ENCODE peak calls at places on chromosomes 3 and 15, in nine cellular contexts. One of them, this sample, is unnamed.

GRCh38 chr3:169403855-169404254 is 259.7 kb downstream of the MECOM start:
- DNase-seq in stimulated activated CD4-positive, alpha-beta T cell treated with anti-CD3 and anti-CD28 coated beads, Interleukin-4, amount 100 ng/mL, for 24 hours: no peak
- DNase-seq in AG09309: no peak
- DNase-seq in iris pigment epithelial cell: no peak
- DNase-seq in nephron progenitor cell: no peak
- DNase-seq in Daoy: no peak
- DNase-seq in substantia nigra: no peak
- DNase-seq in left colon: no peak
- DNase-seq in stimulated activated CD8-positive, alpha-beta memory T cell treated with anti-CD3 and anti-CD28 coated beads, Interleukin-4, amount 100 ng/mL, for 4 hours: no peak
- DNase-seq in this sample: no peak

GRCh38 chr15:37028609-37029287 is 71.6 kb downstream of the MEIS2 start:
- DNase-seq in stimulated activated CD4-positive, alpha-beta T cell treated with anti-CD3 and anti-CD28 coated beads, Interleukin-4, amount 100 ng/mL, for 24 hours: no peak
- DNase-seq in AG09309: peak
- DNase-seq in iris pigment epithelial cell: peak
- DNase-seq in nephron progenitor cell: no peak
- DNase-seq in Daoy: no peak
- DNase-seq in substantia nigra: no peak
- DNase-seq in left colon: no peak
- DNase-seq in stimulated activated CD8-positive, alpha-beta memory T cell treated with anti-CD3 and anti-CD28 coated beads, Interleukin-4, amount 100 ng/mL, for 4 hours: no peak
- DNase-seq in this sample: no peak

GRCh38 chr3:196813903-196814302 is 53.8 kb upstream of the SENP5 start:
- DNase-seq in stimulated activated CD4-positive, alpha-beta T cell treated with anti-CD3 and anti-CD28 coated beads, Interleukin-4, amount 100 ng/mL, for 24 hours: no peak
- DNase-seq in AG09309: no peak
- DNase-seq in iris pigment epithelial cell: peak
- DNase-seq in nephron progenitor cell: no peak
- DNase-seq in Daoy: no peak
- DNase-seq in substantia nigra: no peak
- DNase-seq in left colon: no peak
- DNase-seq in stimulated activated CD8-positive, alpha-beta memory T cell treated with anti-CD3 and anti-CD28 coated beads, Interleukin-4, amount 100 ng/mL, for 4 hours: no peak
- DNase-seq in this sample: no peak

GRCh38 chr3:183554377-183554776 is 1.1 kb downstream of the KLHL6 start:
- DNase-seq in stimulated activated CD4-positive, alpha-beta T cell treated with anti-CD3 and anti-CD28 coated beads, Interleukin-4, amount 100 ng/mL, for 24 hours: peak
- DNase-seq in AG09309: no peak
- DNase-seq in iris pigment epithelial cell: no peak
- DNase-seq in nephron progenitor cell: no peak
- DNase-seq in Daoy: no peak
- DNase-seq in substantia nigra: no peak
- DNase-seq in left colon: no peak
- DNase-seq in stimulated activated CD8-positive, alpha-beta memory T cell treated with anti-CD3 and anti-CD28 coated beads, Interleukin-4, amount 100 ng/mL, for 4 hours: no peak
- DNase-seq in this sample: no peak

GRCh38 chr3:23685484-23686258 is 120.1 kb upstream of the UBE2E1 start:
- DNase-seq in stimulated activated CD4-positive, alpha-beta T cell treated with anti-CD3 and anti-CD28 coated beads, Interleukin-4, amount 100 ng/mL, for 24 hours: peak
- DNase-seq in AG09309: peak
- DNase-seq in iris pigment epithelial cell: peak
- DNase-seq in nephron progenitor cell: no peak
- DNase-seq in Daoy: peak
- DNase-seq in substantia nigra: no peak
- DNase-seq in left colon: peak
- DNase-seq in stimulated activated CD8-positive, alpha-beta memory T cell treated with anti-CD3 and anti-CD28 coated beads, Interleukin-4, amount 100 ng/mL, for 4 hours: no peak
- DNase-seq in this sample: peak

GRCh38 chr3:97579365-97579764 is 185.2 kb upstream of the ARL6 start:
- DNase-seq in stimulated activated CD4-positive, alpha-beta T cell treated with anti-CD3 and anti-CD28 coated beads, Interleukin-4, amount 100 ng/mL, for 24 hours: no peak
- DNase-seq in AG09309: no peak
- DNase-seq in iris pigment epithelial cell: peak
- DNase-seq in nephron progenitor cell: no peak
- DNase-seq in Daoy: no peak
- DNase-seq in substantia nigra: no peak
- DNase-seq in left colon: no peak
- DNase-seq in stimulated activated CD8-positive, alpha-beta memory T cell treated with anti-CD3 and anti-CD28 coated beads, Interleukin-4, amount 100 ng/mL, for 4 hours: no peak
- DNase-seq in this sample: no peak

GRCh38 chr15:79572691-79573340 is 140.7 kb downstream of the MINAR1 start:
- DNase-seq in stimulated activated CD4-positive, alpha-beta T cell treated with anti-CD3 and anti-CD28 coated beads, Interleukin-4, amount 100 ng/mL, for 24 hours: no peak
- DNase-seq in AG09309: no peak
- DNase-seq in iris pigment epithelial cell: no peak
- DNase-seq in nephron progenitor cell: no peak
- DNase-seq in Daoy: no peak
- DNase-seq in substantia nigra: no peak
- DNase-seq in left colon: no peak
- DNase-seq in stimulated activated CD8-positive, alpha-beta memory T cell treated with anti-CD3 and anti-CD28 coated beads, Interleukin-4, amount 100 ng/mL, for 4 hours: no peak
- DNase-seq in this sample: no peak

GRCh38 chr3:154122096-154122911 is 1.1 kb downstream of the ARHGEF26 start:
- DNase-seq in stimulated activated CD4-positive, alpha-beta T cell treated with anti-CD3 and anti-CD28 coated beads, Interleukin-4, amount 100 ng/mL, for 24 hours: no peak
- DNase-seq in AG09309: no peak
- DNase-seq in iris pigment epithelial cell: peak
- DNase-seq in nephron progenitor cell: peak
- DNase-seq in Daoy: peak
- DNase-seq in substantia nigra: no peak
- DNase-seq in left colon: peak
- DNase-seq in stimulated activated CD8-positive, alpha-beta memory T cell treated with anti-CD3 and anti-CD28 coated beads, Interleukin-4, amount 100 ng/mL, for 4 hours: no peak
- DNase-seq in this sample: no peak

GRCh38 chr3:27589795-27590194 is 105.6 kb upstream of the SLC4A7 start:
- DNase-seq in stimulated activated CD4-positive, alpha-beta T cell treated with anti-CD3 and anti-CD28 coated beads, Interleukin-4, amount 100 ng/mL, for 24 hours: no peak
- DNase-seq in AG09309: no peak
- DNase-seq in iris pigment epithelial cell: peak
- DNase-seq in nephron progenitor cell: no peak
- DNase-seq in Daoy: no peak
- DNase-seq in substantia nigra: no peak
- DNase-seq in left colon: no peak
- DNase-seq in stimulated activated CD8-positive, alpha-beta memory T cell treated with anti-CD3 and anti-CD28 coated beads, Interleukin-4, amount 100 ng/mL, for 4 hours: no peak
- DNase-seq in this sample: no peak

GRCh38 chr15:45795487-45796069 is 160.7 kb downstream of the SQOR start:
- DNase-seq in stimulated activated CD4-positive, alpha-beta T cell treated with anti-CD3 and anti-CD28 coated beads, Interleukin-4, amount 100 ng/mL, for 24 hours: no peak
- DNase-seq in AG09309: no peak
- DNase-seq in iris pigment epithelial cell: peak
- DNase-seq in nephron progenitor cell: peak
- DNase-seq in Daoy: peak
- DNase-seq in substantia nigra: no peak
- DNase-seq in left colon: peak
- DNase-seq in stimulated activated CD8-positive, alpha-beta memory T cell treated with anti-CD3 and anti-CD28 coated beads, Interleukin-4, amount 100 ng/mL, for 4 hours: no peak
- DNase-seq in this sample: no peak

GRCh38 chr3:12752803-12753202 is 6.3 kb downstream of the TMEM40 start:
- DNase-seq in stimulated activated CD4-positive, alpha-beta T cell treated with anti-CD3 and anti-CD28 coated beads, Interleukin-4, amount 100 ng/mL, for 24 hours: no peak
- DNase-seq in AG09309: no peak
- DNase-seq in iris pigment epithelial cell: no peak
- DNase-seq in nephron progenitor cell: no peak
- DNase-seq in Daoy: no peak
- DNase-seq in substantia nigra: no peak
- DNase-seq in left colon: no peak
- DNase-seq in stimulated activated CD8-positive, alpha-beta memory T cell treated with anti-CD3 and anti-CD28 coated beads, Interleukin-4, amount 100 ng/mL, for 4 hours: no peak
- DNase-seq in this sample: no peak

This sample was measured in AG04450.